ENCODE peak calls at places on chromosomes 5 and 9, in six cellular contexts. I is H1, Z is IMR-90, N is neuronal stem cell, V is mesenchymal stem cell, D is trophoblast cell. K is an unnamed sample. For H3K9me3, the result is how much of the 10 kb centered on the place peaks cover.

GRCh38 chr5:59188415-59189225 is 605.7 kb downstream of the RAB3C start:
- DNase-seq in I (peak), Z (peak), N (peak), V (peak), D (peak), K (peak)

GRCh38 chr9:136717399-136717798 is 5.0 kb downstream of the DIPK1B start:
- DNase-seq in I (no peak), Z (no peak), N (no peak), V (no peak), D (no peak), K (no peak)

GRCh38 chr9:111094433-111095421 is 56.5 kb upstream of the LPAR1 start:
- DNase-seq in I (no peak), Z (peak), N (no peak), V (peak), D (peak), K (no peak)

GRCh38 chr9:137077010-137077747 is at the start of gene UAP1L1:
- DNase-seq in I (no peak), Z (peak), N (no peak), V (peak), D (peak), K (peak)

GRCh38 chr5:54861212-54861894 is 124.0 kb downstream of the ESM1 start:
- DNase-seq in I (no peak), Z (peak), N (no peak), V (no peak), D (no peak), K (no peak)

GRCh38 chr5:126917918-126918623 is 112.3 kb downstream of the MARCHF3 start:
- DNase-seq in I (no peak), Z (peak), N (no peak), V (peak), D (no peak), K (peak)

GRCh38 chr5:68060382-68060781 is 155.2 kb upstream of the PIK3R1 start:
- DNase-seq in I (no peak), Z (no peak), N (no peak), V (no peak), D (no peak), K (no peak)

GRCh38 chr5:34599471-34600117 is 56.5 kb upstream of the RAI14 start:
- DNase-seq in I (no peak), Z (no peak), N (no peak), V (peak), D (no peak), K (no peak)

GRCh38 chr9:134735441-134736175 is 94.0 kb downstream of the COL5A1 start:
- DNase-seq in I (no peak), Z (no peak), N (no peak), V (peak), D (no peak), K (no peak)

GRCh38 chr9:77899679-77900354 is 131.8 kb downstream of the GNAQ start:
- DNase-seq in I (no peak), Z (peak), N (no peak), V (peak), D (no peak), K (no peak)

GRCh38 chr5:14809369-14810144 is 62.0 kb downstream of the ANKH start:
- DNase-seq in I (no peak), Z (peak), N (no peak), V (peak), D (peak), K (no peak)

GRCh38 chr9:88233091-88233490 is 94.8 kb upstream of the SPATA31C2 start:
- DNase-seq in I (no peak), Z (no peak), N (no peak), V (no peak), D (no peak), K (peak)

GRCh38 chr5:34626036-34626435 is 30.1 kb upstream of the RAI14 start:
- DNase-seq in I (no peak), Z (peak), N (no peak), V (peak), D (peak), K (no peak)

GRCh38 chr5:115374057-115374775 is 77.8 kb upstream of the CCDC112 start:
- DNase-seq in I (no peak), Z (no peak), N (no peak), V (no peak), D (no peak), K (no peak)

GRCh38 chr9:70256123-70256551 is 2.6 kb upstream of the SMC5 start:
- DNase-seq in I (no peak), Z (peak), N (no peak), V (peak), D (no peak), K (no peak)

GRCh38 chr9:87180361-87180760 is 233.1 kb upstream of the GAS1 start:
- DNase-seq in I (no peak), Z (no peak), N (no peak), V (no peak), D (peak), K (no peak)

GRCh38 chr5:128668921-128669320 is 130.9 kb upstream of the FBN2 start:
- DNase-seq in I (no peak), Z (no peak), N (no peak), V (no peak), D (no peak), K (no peak)

GRCh38 chr5:128669803-128670202 is 131.8 kb upstream of the FBN2 start:
- DNase-seq in I (no peak), Z (no peak), N (no peak), V (peak), D (no peak), K (no peak)

GRCh38 chr5:128665747-128666355 is 127.8 kb upstream of the FBN2 start:
- DNase-seq in I (no peak), Z (no peak), N (no peak), V (no peak), D (no peak), K (no peak)

GRCh38 chr5:128667148-128667547 is 129.1 kb upstream of the FBN2 start:
- DNase-seq in I (no peak), Z (no peak), N (no peak), V (no peak), D (no peak), K (no peak)

GRCh38 chr5:128667751-128668150 is 129.7 kb upstream of the FBN2 start:
- DNase-seq in I (no peak), Z (no peak), N (no peak), V (no peak), D (no peak), K (no peak)
- H3K14ac ChIP-seq in I (no peak), Z (no peak), N (no peak), V (no peak), D (no peak), K (no peak)

DNA sequence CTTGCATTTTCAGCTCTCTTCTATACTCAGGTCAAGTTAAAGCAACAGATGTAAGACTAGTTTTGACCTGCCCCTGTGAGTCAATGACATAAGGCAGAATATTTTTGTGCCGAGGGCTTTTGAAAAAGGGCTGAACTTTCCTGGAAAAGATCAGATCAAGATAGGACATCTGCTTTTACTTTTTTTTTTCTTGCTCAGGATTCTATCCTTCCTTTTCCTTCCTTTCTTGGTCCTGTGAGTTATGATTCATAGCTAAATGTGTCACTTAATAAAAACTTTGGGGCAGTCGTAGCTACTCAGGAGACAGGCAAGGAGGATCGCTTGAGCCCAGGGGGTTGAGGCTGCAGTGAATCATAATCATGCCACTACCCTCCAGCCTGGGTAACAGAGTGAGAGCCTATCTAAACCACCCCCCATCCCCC is 84.3 kb upstream of the BRINP1 start:
- DNase-seq in I (no peak), Z (no peak), N (no peak), V (no peak), D (no peak), K (no peak)
- H3K9me3 ChIP-seq in I (under half), Z (under half), N (under half), V (under half), D (under half), K (under half)

GRCh38 chr5:178376906-178377582 is 144.4 kb upstream of the PHYKPL start:
- DNase-seq in I (no peak), Z (peak), N (no peak), V (peak), D (peak), K (no peak)
- H3K14ac ChIP-seq in I (no peak), Z (no peak), N (peak), V (no peak), D (no peak), K (no peak)

DNA sequence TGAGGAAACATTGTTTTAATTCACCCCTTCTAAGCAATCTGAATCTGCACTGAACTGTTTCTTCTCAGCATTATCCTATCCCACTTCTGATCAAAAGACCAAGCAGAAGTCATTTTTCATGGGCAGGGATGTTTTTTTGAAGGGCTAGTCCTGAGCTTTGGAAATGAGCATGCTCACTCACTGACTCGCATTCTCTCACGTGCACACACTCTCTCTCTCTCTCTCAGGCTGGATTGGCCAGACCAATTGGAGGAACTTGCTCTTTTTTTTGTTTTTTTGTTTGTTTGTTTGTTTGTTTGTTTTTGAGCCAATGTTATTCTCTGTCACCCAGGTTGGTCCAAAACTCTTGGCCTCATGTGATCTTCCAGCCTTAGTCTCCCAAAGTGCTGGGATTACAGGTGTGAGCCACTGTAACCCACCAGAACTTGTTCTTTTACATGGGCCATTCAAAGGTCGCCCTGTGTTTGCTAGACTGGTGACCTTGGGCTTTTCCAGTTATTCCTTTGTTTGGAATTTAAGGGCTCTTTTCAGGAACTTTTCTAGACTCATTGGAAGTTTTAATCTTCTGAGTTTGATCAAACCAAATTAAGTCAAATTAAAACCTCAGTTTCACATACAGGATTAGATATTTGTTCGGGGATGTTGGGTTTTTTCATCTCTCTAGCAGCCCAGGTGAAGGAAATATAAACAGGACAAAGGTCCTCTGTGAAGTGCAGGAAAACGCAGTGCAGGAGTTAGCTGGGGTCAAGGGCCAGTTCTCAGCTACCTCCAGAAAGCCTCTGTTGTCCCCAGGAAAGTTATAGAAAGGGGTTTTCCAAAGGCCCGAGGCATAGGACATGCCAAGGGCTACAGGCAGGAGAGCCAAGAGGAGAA is 13.2 kb downstream of the FAXDC2 start:
- DNase-seq in I (no peak), Z (no peak), N (no peak), V (no peak), D (no peak), K (no peak)
- H3K9me3 ChIP-seq in I (under half), Z (under half), N (under half), V (under half), D (under half), K (under half)